ENCODE peak calls at places on chromosomes 12 and 14, in nine cellular contexts. P is retina; V is CD4-positive, alpha-beta T cell; E is substantia nigra; B is activated CD8-positive, alpha-beta memory T cell treated with anti-CD3 and anti-CD28 coated beads for 24 hours; U is NCI-H1930; K is GM20000; F is mesothelial cell of epicardium; Z is choroid plexus epithelial cell. S is an unnamed sample.

GRCh38 chr12:49932023-49932422 is 18.5 kb upstream of the AQP2 start:
- DNase-seq in P (no peak), V (no peak), E (no peak), K (no peak), Z (no peak), F (no peak), U (no peak), B (no peak), S (no peak)

GRCh38 chr12:124583854-124584253 is 16.4 kb upstream of the NCOR2 start:
- DNase-seq in E (no peak), K (no peak), Z (no peak), P (no peak), V (no peak), U (no peak), B (no peak), F (no peak), S (no peak)

GRCh38 chr14:92615451-92615850 is 101.9 kb downstream of the RIN3 start:
- DNase-seq in V (peak; percentile 56), E (no peak), Z (no peak), B (peak; percentile 83), P (no peak), F (no peak), U (no peak), K (peak; percentile 45), S (no peak)

GRCh38 chr14:103449762-103450161 is 64.5 kb downstream of the MARK3 start:
- DNase-seq in U (no peak), P (no peak), F (no peak), E (no peak), B (no peak), K (no peak), Z (no peak), V (no peak), S (no peak)

GRCh38 chr14:81710232-81710845 is 176.7 kb upstream of the SEL1L start:
- DNase-seq in B (no peak), P (peak; percentile 29), F (no peak), E (no peak), V (no peak), Z (peak; percentile 36), U (peak; percentile 15), K (peak; percentile 18), S (no peak)

GRCh38 chr12:80353254-80353653 is 90.8 kb upstream of the PTPRQ start:
- DNase-seq in U (no peak), F (no peak), E (no peak), V (no peak), P (no peak), K (no peak), Z (peak; percentile 96), B (no peak), S (no peak)

GRCh38 chr12:63897931-63898330 is 53.4 kb downstream of the SRGAP1 start:
- DNase-seq in B (no peak), V (no peak), K (no peak), P (no peak), U (no peak), F (no peak), E (no peak), Z (peak; percentile 70), S (no peak)

GRCh38 chr12:131928080-131928764 is 854 bp upstream of the PUS1 start:
- DNase-seq in E (no peak), U (no peak), K (no peak), Z (peak; percentile 31), V (no peak), P (no peak), F (no peak), B (no peak), S (peak; percentile 56)

GRCh38 chr12:122865268-122866231 is 30.3 kb downstream of the HIP1R start:
- DNase-seq in K (peak; percentile 31), F (no peak), P (no peak), V (no peak), B (no peak), E (no peak), U (no peak), Z (no peak), S (no peak)

GRCh38 chr12:49098035-49098451 is 3.4 kb upstream of the DHH start:
- DNase-seq in F (no peak), B (peak; percentile 83), P (peak; percentile 71), V (peak; percentile 36), E (peak; percentile 55), U (no peak), K (peak; percentile 76), Z (peak; percentile 67), S (peak; percentile 62)

GRCh38 chr14:21384494-21384851 is 654 bp upstream of the SUPT16H start:
- DNase-seq in K (peak; percentile 28), Z (no peak), P (no peak), U (no peak), E (no peak), B (no peak), F (no peak), V (peak; percentile 1), S (no peak)

GRCh38 chr12:117076410-117077372 is 22.5 kb downstream of the TESC start:
- DNase-seq in K (no peak), E (no peak), V (no peak), Z (peak; percentile 18), P (no peak), F (no peak), B (no peak), U (no peak), S (no peak)